ENCODE peak calls at places on chromosomes 2 and 18, in five cellular contexts. J is pancreas; V is CD8-positive, alpha-beta T cell; G is OCI-LY7; E is upper lobe of right lung. A is an unnamed sample.

GRCh38 chr18:13159579-13159978 is 59.0 kb upstream of the LDLRAD4 start:
- DNase-seq in G (peak), V (no peak), E (no peak), J (no peak), A (no peak)

GRCh38 chr2:9634121-9634520 is 3.3 kb upstream of the YWHAQ start:
- DNase-seq in E (no peak), J (no peak), V (no peak), G (no peak), A (no peak)

GRCh38 chr2:109373791-109374547 is 239.8 kb downstream of the SEPTIN10 start:
- DNase-seq in E (peak), G (no peak), J (peak), V (no peak), A (no peak)

GRCh38 chr18:59823611-59824195 is 76.1 kb upstream of the PMAIP1 start:
- DNase-seq in G (peak), E (no peak), J (no peak), V (no peak), A (no peak)

GRCh38 chr2:152385718-152386117 is 50.7 kb downstream of the FMNL2 start:
- DNase-seq in V (no peak), J (no peak), G (no peak), E (no peak), A (no peak)

GRCh38 chr2:46317092-46317486 is 19.9 kb downstream of the EPAS1 start:
- DNase-seq in V (no peak), J (no peak), G (no peak), E (no peak), A (no peak)

GRCh38 chr2:62706721-62707516 is 1.4 kb downstream of the EHBP1 start:
- DNase-seq in G (no peak), E (no peak), V (no peak), J (no peak), A (no peak)

GRCh38 chr2:227782804-227783203 is 30.8 kb upstream of the CCL20 start:
- DNase-seq in E (no peak), G (no peak), J (no peak), V (no peak), A (no peak)

GRCh38 chr18:44884446-44884845 is 203.8 kb downstream of the SETBP1 start:
- DNase-seq in E (no peak), V (no peak), G (no peak), J (no peak), A (no peak)

GRCh38 chr2:122528061-122528460 is 772.6 kb downstream of the TSN start:
- DNase-seq in V (no peak), G (no peak), E (no peak), J (no peak), A (no peak)

GRCh38 chr2:202353430-202353829 is 22.7 kb upstream of the BMPR2 start:
- DNase-seq in G (no peak), E (no peak), J (no peak), V (no peak), A (no peak)

GRCh38 chr2:133768261-133769021 is 200.2 kb upstream of the NCKAP5 start:
- DNase-seq in G (no peak), V (no peak), J (peak), E (no peak), A (no peak)

GRCh38 chr2:88835726-88836125 is 144.3 kb downstream of the RPIA start:
- DNase-seq in E (no peak), G (peak), V (no peak), J (no peak), A (no peak)

GRCh38 chr2:73018188-73018825 is 53.2 kb downstream of the SFXN5 start:
- DNase-seq in E (no peak), V (no peak), J (no peak), G (no peak), A (no peak)

GRCh38 chr18:33600846-33601245 is 22.8 kb downstream of the ASXL3 start:
- DNase-seq in G (no peak), J (no peak), V (no peak), E (no peak), A (no peak)

GRCh38 chr18:9796933-9797549 is 88.7 kb upstream of the TXNDC2 start:
- DNase-seq in J (no peak), G (no peak), V (no peak), E (no peak), A (peak)

GRCh38 chr2:204731996-204732395 is 186.7 kb downstream of the PARD3B start:
- DNase-seq in E (no peak), J (no peak), V (no peak), G (no peak), A (no peak)

GRCh38 chr2:66689456-66690051 is 254.6 kb downstream of the MEIS1 start:
- DNase-seq in E (no peak), V (no peak), J (no peak), G (no peak), A (no peak)

GRCh38 chr2:115825912-115826311 is 1383.5 kb downstream of the DPP10 start:
- DNase-seq in E (no peak), V (no peak), J (no peak), G (no peak), A (no peak)

GRCh38 chr2:241002275-241003046 is 4.0 kb downstream of the SNED1 start:
- DNase-seq in E (no peak), G (no peak), J (peak), V (no peak), A (no peak)

GRCh38 chr18:59881728-59882685 is 17.8 kb upstream of the PMAIP1 start:
- DNase-seq in G (no peak), J (no peak), V (no peak), E (no peak), A (no peak)

GRCh38 chr2:216621292-216621691 is 11.9 kb upstream of the IGFBP2 start:
- DNase-seq in V (no peak), J (no peak), G (no peak), E (no peak), A (no peak)

GRCh38 chr2:26088038-26088643 is 54.3 kb downstream of the RAB10 start:
- DNase-seq in J (no peak), V (no peak), E (no peak), G (peak), A (no peak)

GRCh38 chr18:35010983-35011382 is 30.2 kb upstream of the MAPRE2 start:
- DNase-seq in J (no peak), G (no peak), E (no peak), V (no peak), A (no peak)

GRCh38 chr2:164205347-164205746 is 415.9 kb downstream of the GRB14 start:
- DNase-seq in J (no peak), G (no peak), V (no peak), E (no peak), A (no peak)

GRCh38 chr18:9513971-9514512 is 38.7 kb downstream of the RALBP1 start:
- DNase-seq in J (no peak), V (no peak), G (no peak), E (no peak), A (no peak)

GRCh38 chr2:219596954-219597551 is 604 bp upstream of the STK11IP start:
- DNase-seq in G (no peak), V (no peak), J (no peak), E (no peak), A (no peak)

GRCh38 chr2:84741182-84741822 is 139.6 kb downstream of the TRABD2A start:
- DNase-seq in G (peak), V (peak), J (no peak), E (no peak), A (no peak)

GRCh38 chr2:106562232-106562631 is 75.1 kb downstream of the CD8B2 start:
- DNase-seq in G (no peak), J (no peak), E (no peak), V (no peak), A (no peak)

GRCh38 chr2:106561803-106562202 is 74.6 kb downstream of the CD8B2 start:
- DNase-seq in E (no peak), G (no peak), V (no peak), J (no peak), A (no peak)

GRCh38 chr2:106562826-106563594 is 75.8 kb downstream of the CD8B2 start:
- DNase-seq in E (no peak), J (no peak), V (no peak), G (no peak), A (no peak)

GRCh38 chr2:106561356-106561755 is 74.2 kb downstream of the CD8B2 start:
- DNase-seq in G (no peak), E (no peak), J (no peak), V (no peak), A (no peak)

GRCh38 chr2:106560773-106561172 is 73.6 kb downstream of the CD8B2 start:
- DNase-seq in E (no peak), V (no peak), J (no peak), G (no peak), A (no peak)
- H3K27ac ChIP-seq in E (no peak), V (no peak), J (no peak), G (no peak), A (no peak)

GRCh38 chr2:120253021-120253882 is 600 bp downstream of the RALB start:
- DNase-seq in V (peak), G (peak), J (peak), E (peak), A (peak)
- H3K27ac ChIP-seq in V (peak), G (no peak), J (peak), E (peak), A (peak)

GRCh38 chr2:231684314-231685223 is 23.8 kb upstream of the PTMA start:
- DNase-seq in G (peak), E (no peak), J (no peak), V (no peak), A (peak)
- H3K27ac ChIP-seq in G (peak), E (no peak), J (no peak), V (no peak), A (peak)

DNA sequence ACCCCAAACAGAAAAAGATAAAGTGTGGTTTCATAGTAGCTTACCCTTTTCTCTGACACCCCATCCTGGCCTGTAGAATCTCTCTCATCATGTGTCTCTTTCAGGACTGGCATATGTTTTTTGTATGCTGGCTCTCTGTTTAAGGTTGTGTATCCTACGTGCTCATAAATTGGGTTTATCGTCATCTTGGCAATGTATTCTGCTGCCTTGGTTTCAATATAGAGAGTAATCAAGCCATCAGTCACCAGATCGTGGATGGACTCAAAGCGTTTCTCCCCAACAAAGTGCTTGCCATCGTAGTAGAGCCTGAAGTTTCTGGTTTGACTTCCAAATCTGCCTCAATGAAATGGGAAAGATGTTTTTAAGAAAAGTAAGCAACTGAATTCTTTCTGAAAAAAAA is 113.5 kb upstream of the CHRNA1 start:
- DNase-seq in V (no peak), J (no peak), E (no peak), G (no peak), A (no peak)
- H3K27ac ChIP-seq in V (no peak), J (no peak), E (no peak), G (no peak), A (no peak)

DNA sequence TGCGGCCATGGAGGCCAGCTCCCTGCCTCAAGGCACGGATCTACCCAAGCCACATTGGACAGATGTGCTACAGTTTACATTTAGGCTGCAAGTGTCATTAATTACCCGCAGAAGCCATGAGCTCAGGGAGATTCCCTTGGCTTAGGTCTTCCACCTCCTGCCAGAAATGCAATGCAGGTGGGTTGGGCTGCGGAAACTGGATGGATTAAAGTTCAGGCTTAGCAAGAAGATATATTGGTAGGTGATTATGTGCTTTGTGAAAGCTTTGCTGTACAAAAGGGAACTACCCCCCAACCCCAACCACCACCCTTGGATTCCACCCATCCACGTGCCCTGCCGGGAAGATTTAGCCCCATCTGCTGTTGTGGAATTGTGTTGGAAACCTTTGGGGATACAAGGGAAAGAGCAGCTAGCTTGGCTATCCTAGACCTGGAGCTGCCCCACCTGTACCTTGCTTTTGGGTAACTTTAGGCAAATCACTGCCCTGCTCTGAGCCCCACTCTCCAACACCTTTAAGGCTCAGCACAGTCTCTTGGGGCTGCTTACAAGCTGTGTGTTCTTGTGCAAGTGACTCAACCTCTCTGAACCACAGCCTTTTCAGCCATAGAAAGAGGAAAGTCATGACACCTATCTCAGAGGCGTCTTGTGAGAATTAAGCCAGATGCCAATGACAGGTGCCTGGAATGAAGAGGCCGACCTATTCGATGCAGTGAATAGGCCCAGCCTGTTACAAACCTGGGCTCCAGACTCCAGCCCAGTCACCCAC is 141.6 kb upstream of the GLI2 start:
- DNase-seq in E (no peak), G (no peak), V (no peak), J (no peak), A (no peak)
- H3K27ac ChIP-seq in E (no peak), G (no peak), V (no peak), J (no peak), A (no peak)

A was measured in substantia nigra.